ENCODE peak calls at places on chromosomes 13 and 19, in eight cellular contexts. L, O, K, H, B, A, U and F are unnamed samples.

GRCh38 chr13:34833562-34834182 is 108.4 kb upstream of the NBEA start:
- DNase-seq in O (no peak), L (no peak), H (no peak), A (no peak), B (no peak), K (no peak), U (no peak), F (peak)

GRCh38 chr19:41398042-41398403 is 405 bp downstream of the BCKDHA start:
- DNase-seq in B (no peak), A (no peak), L (no peak), O (no peak), H (no peak), K (no peak), U (no peak), F (peak)

GRCh38 chr13:29583073-29583785 is 12.3 kb downstream of the SLC7A1 start:
- DNase-seq in K (peak), O (no peak), U (no peak), H (no peak), A (no peak), L (no peak), B (no peak), F (peak)

GRCh38 chr13:27172495-27172842 is 858 bp upstream of the USP12 start:
- DNase-seq in B (no peak), H (peak), O (peak), K (peak), A (no peak), U (no peak), L (no peak), F (peak)

GRCh38 chr13:113297370-113297871 is 382 bp downstream of the LAMP1 start:
- DNase-seq in H (peak), A (peak), B (peak), L (no peak), U (no peak), O (no peak), K (peak), F (peak)

GRCh38 chr13:100954430-100955361 is 280.1 kb upstream of the TMTC4 start:
- DNase-seq in A (no peak), O (peak), L (no peak), U (no peak), B (no peak), K (no peak), H (no peak), F (no peak)

GRCh38 chr19:6530385-6531162 is at the start of gene TNFSF9:
- DNase-seq in B (peak), U (peak), A (peak), K (peak), O (peak), L (peak), H (peak), F (peak)

GRCh38 chr13:46663644-46664043 is 110.7 kb downstream of the LRCH1 start:
- DNase-seq in U (no peak), K (no peak), H (no peak), L (no peak), B (no peak), A (no peak), O (no peak), F (no peak)

GRCh38 chr19:18156841-18157464 is 4.0 kb downstream of the PIK3R2 start:
- DNase-seq in U (peak), K (peak), L (peak), A (peak), B (peak), O (peak), H (no peak), F (peak)

GRCh38 chr13:113121928-113122420 is 625 bp upstream of the F10 start:
- DNase-seq in O (peak), K (peak), A (no peak), U (no peak), L (peak), B (no peak), H (no peak), F (no peak)

GRCh38 chr19:19459707-19460251 is 54.3 kb downstream of the GATAD2A start:
- DNase-seq in A (no peak), K (peak), U (no peak), B (peak), H (peak), L (no peak), O (no peak), F (peak)

GRCh38 chr19:32206065-32206464 is 139.3 kb upstream of the ZNF507 start:
- DNase-seq in O (no peak), A (no peak), L (no peak), H (no peak), K (no peak), U (no peak), B (no peak), F (no peak)

GRCh38 chr19:56253737-56254136 is 18.8 kb upstream of the EDDM13 start:
- DNase-seq in H (no peak), O (peak), L (no peak), B (no peak), U (no peak), A (no peak), K (peak), F (peak)

GRCh38 chr13:110915057-110915873 is at the start of gene ANKRD10:
- DNase-seq in A (peak), U (peak), O (peak), B (peak), K (peak), L (peak), H (peak), F (peak)

GRCh38 chr13:106919638-106920037 is 351.7 kb upstream of the ARGLU1 start:
- DNase-seq in A (peak), B (peak), O (no peak), L (peak), H (no peak), K (no peak), U (no peak), F (no peak)

GRCh38 chr13:31138515-31138914 is 23.2 kb downstream of the HSPH1 start:
- DNase-seq in O (no peak), K (no peak), H (no peak), U (no peak), B (no peak), L (no peak), A (no peak), F (no peak)

GRCh38 chr13:112773601-112774447 is 84.0 kb downstream of the ATP11A start:
- DNase-seq in U (no peak), A (no peak), H (no peak), K (peak), O (no peak), B (no peak), L (peak), F (no peak)

GRCh38 chr13:111845621-111846351 is 221.2 kb upstream of the SOX1 start:
- DNase-seq in O (no peak), U (no peak), B (no peak), H (no peak), K (no peak), L (no peak), A (no peak), F (no peak)

GRCh38 chr13:114030666-114031610 is 57.1 kb upstream of the C13orf46 start:
- DNase-seq in O (no peak), H (no peak), K (no peak), B (no peak), L (peak), A (no peak), U (no peak), F (no peak)

GRCh38 chr19:15283141-15283885 is 49.0 kb downstream of the BRD4 start:
- DNase-seq in A (no peak), H (no peak), L (peak), O (no peak), B (no peak), K (no peak), U (no peak), F (peak)

DNA sequence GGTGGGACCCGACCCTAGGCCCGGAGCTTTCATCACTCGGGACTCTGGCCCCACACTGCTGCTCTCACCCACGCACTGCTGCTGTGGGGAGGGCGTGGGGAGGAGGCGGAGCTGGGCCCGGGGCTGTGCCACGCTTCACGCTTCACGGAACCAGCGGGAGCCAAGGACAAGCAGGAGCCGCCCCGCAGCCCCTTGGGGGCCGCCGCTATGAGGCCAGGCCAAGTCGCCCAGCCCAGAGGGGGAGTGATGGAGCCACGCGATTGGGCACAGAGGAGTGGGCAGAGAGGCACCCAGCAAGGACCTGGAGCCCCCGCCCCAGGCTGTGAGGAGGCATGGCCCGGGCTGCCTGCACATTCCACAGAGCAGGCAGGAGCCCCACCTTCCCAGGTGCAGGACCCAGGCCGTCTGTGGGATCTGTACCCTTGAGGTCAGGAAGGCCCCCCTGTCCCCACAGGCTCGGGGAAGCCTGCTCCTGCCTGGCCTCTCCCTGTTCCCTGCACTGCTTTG is 10.2 kb upstream of the SUPT20H start:
- DNase-seq in H (no peak), O (peak), B (no peak), K (no peak), A (no peak), U (no peak), L (no peak), F (no peak)
- H3K4me3 ChIP-seq in H (no peak), O (no peak), B (no peak), K (no peak), A (no peak), U (no peak), L (no peak), F (no peak)

DNA sequence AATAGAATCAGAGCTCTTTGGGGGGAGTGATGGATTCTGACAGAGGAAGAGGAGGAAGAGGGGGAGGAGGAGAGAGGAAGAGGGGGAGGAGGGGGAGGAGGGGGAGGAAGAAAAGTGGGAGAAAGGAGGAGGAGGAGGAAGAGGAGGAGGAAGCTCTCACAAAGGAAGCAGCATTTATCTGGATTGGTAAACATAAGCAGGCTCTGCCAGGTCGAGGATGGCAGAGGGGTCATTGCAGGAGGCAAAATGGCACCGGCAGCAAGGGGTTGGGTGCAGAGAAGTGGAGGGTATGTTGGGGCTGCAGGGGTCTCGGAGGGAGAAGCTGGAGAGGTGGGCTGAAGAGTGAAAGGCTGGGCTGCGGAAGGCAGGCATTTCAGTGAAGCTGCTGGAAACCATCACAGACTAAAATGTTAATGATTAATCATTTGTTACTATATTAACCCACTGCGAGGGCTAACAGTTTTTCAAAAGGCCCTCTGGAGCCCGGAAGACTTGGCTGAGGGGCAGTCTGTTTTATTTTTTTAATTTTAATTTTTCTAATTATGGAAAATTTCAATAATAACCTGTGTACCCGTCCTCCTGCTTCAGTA is 24.7 kb downstream of the TPT1 start:
- DNase-seq in K (no peak), U (no peak), A (no peak), O (no peak), B (peak), L (no peak), H (no peak), F (no peak)
- H3K4me3 ChIP-seq in K (no peak), U (no peak), A (no peak), O (no peak), B (no peak), L (no peak), H (no peak), F (no peak)

GRCh38 chr19:8342316-8342683 is 762 bp downstream of the KANK3 start:
- DNase-seq in L (no peak), O (no peak), A (no peak), B (no peak), H (no peak), U (no peak), K (no peak), F (no peak)

GRCh38 chr19:8343483-8343844 is 402 bp upstream of the KANK3 start:
- DNase-seq in L (no peak), U (no peak), B (no peak), K (peak), O (no peak), A (no peak), H (no peak), F (no peak)

GRCh38 chr19:8338835-8339234 is 4.2 kb downstream of the KANK3 start:
- DNase-seq in H (no peak), O (no peak), A (no peak), K (no peak), U (no peak), L (no peak), B (no peak), F (no peak)

GRCh38 chr19:8340341-8341096 is 2.5 kb downstream of the KANK3 start:
- DNase-seq in B (no peak), A (peak), L (no peak), K (peak), U (no peak), H (no peak), O (peak), F (no peak)

GRCh38 chr19:8342684-8343482 is at the start of gene KANK3:
- DNase-seq in L (peak), B (peak), A (peak), O (peak), U (peak), H (peak), K (peak), F (peak)
- H3K4me3 ChIP-seq in L (no peak), B (no peak), A (peak), O (peak), U (peak), H (peak), K (peak), F (peak)

GRCh38 chr13:67772807-67773453 is 542.8 kb upstream of the PCDH9 start:
- DNase-seq in B (no peak), O (no peak), H (no peak), U (no peak), L (peak), A (no peak), K (no peak), F (no peak)
- H3K4me3 ChIP-seq in B (no peak), O (no peak), H (no peak), U (no peak), L (no peak), A (no peak), K (no peak), F (no peak)

GRCh38 chr19:49677901-49678674 is 1.0 kb downstream of the PRMT1 start:
- DNase-seq in H (peak), K (peak), A (peak), B (peak), L (peak), U (peak), O (peak), F (peak)

GRCh38 chr19:49677232-49677881 is at the start of gene PRMT1:
- DNase-seq in L (peak), H (peak), K (peak), O (peak), B (peak), U (no peak), A (no peak), F (peak)

GRCh38 chr19:49679832-49680472 is 2.9 kb downstream of the PRMT1 start:
- DNase-seq in K (peak), H (no peak), O (no peak), B (no peak), U (no peak), A (no peak), L (no peak), F (no peak)

GRCh38 chr19:49680473-49681351 is 3.6 kb downstream of the PRMT1 start:
- DNase-seq in B (peak), L (peak), O (peak), A (peak), K (peak), U (peak), H (peak), F (peak)

GRCh38 chr19:49678970-49679831 is 2.1 kb downstream of the PRMT1 start:
- DNase-seq in K (peak), O (no peak), A (peak), U (no peak), B (no peak), L (no peak), H (no peak), F (no peak)
- H3K4me3 ChIP-seq in K (no peak), O (no peak), A (no peak), U (no peak), B (no peak), L (no peak), H (no peak), F (no peak)

GRCh38 chr19:11539495-11540365 is 1.1 kb downstream of the CNN1 start:
- DNase-seq in K (peak), A (peak), U (no peak), L (peak), H (no peak), O (peak), B (no peak), F (no peak)
- H3K4me3 ChIP-seq in K (peak), A (peak), U (peak), L (peak), H (peak), O (no peak), B (no peak), F (no peak)